ENCODE peak calls at places on chromosomes 7 and 10, in five cellular contexts. T is HCT116, F is cardiac muscle cell, K is retina, E is neural progenitor cell. G is an unnamed sample.

GRCh38 chr7:148609045-148609725 is 18.6 kb downstream of the C7orf33 start:
- DNase-seq in E (no peak), T (no peak), F (peak), K (no peak), G (no peak)

GRCh38 chr7:82221152-82221674 is 222.4 kb downstream of the CACNA2D1 start:
- DNase-seq in T (no peak), E (no peak), F (peak), K (no peak), G (no peak)

GRCh38 chr7:157699357-157700013 is 362.7 kb downstream of the DNAJB6 start:
- DNase-seq in E (no peak), F (no peak), T (no peak), K (no peak), G (no peak)

GRCh38 chr7:91551377-91552175 is 287.3 kb downstream of the FZD1 start:
- DNase-seq in E (no peak), T (no peak), F (no peak), K (no peak), G (no peak)

GRCh38 chr7:133230591-133231194 is 22.2 kb upstream of the EXOC4 start:
- DNase-seq in F (peak), T (peak), E (peak), K (peak), G (peak)

GRCh38 chr10:47277352-47278151 is 22.4 kb upstream of the GDF10 start:
- DNase-seq in E (no peak), T (no peak), F (no peak), K (no peak), G (no peak)

GRCh38 chr10:13816195-13816926 is 229.6 kb downstream of the PRPF18 start:
- DNase-seq in K (no peak), F (peak), T (no peak), E (no peak), G (peak)

GRCh38 chr7:105389090-105389650 is 449 bp upstream of the SRPK2 start:
- DNase-seq in F (peak), E (peak), T (peak), K (peak), G (peak)

GRCh38 chr7:80916770-80917681 is 1.8 kb downstream of the SEMA3C start:
- DNase-seq in T (no peak), F (peak), K (no peak), E (no peak), G (peak)

GRCh38 chr7:2853147-2853546 is 9.0 kb upstream of the GNA12 start:
- DNase-seq in F (peak), K (no peak), T (no peak), E (no peak), G (no peak)

GRCh38 chr10:18140957-18141888 is 999 bp downstream of the CACNB2 start:
- DNase-seq in E (peak), F (peak), K (peak), T (no peak), G (no peak)

GRCh38 chr10:8444630-8445029 is 390.1 kb downstream of the GATA3 start:
- DNase-seq in E (peak), K (peak), F (peak), T (no peak), G (peak)

GRCh38 chr7:55185941-55186609 is 167.3 kb downstream of the EGFR start:
- DNase-seq in E (no peak), K (no peak), T (peak), F (peak), G (peak)

GRCh38 chr10:8113616-8114015 is 59.1 kb downstream of the GATA3 start:
- DNase-seq in K (no peak), T (no peak), F (no peak), E (no peak), G (no peak)

GRCh38 chr7:154649015-154649414 is 353.9 kb downstream of the PAXIP1 start:
- DNase-seq in E (no peak), F (no peak), T (no peak), K (no peak), G (no peak)

GRCh38 chr10:26199841-26200240 is 16.7 kb upstream of the GAD2 start:
- DNase-seq in F (no peak), K (no peak), T (no peak), E (no peak), G (no peak)

GRCh38 chr7:157438121-157439025 is 101.6 kb downstream of the DNAJB6 start:
- DNase-seq in E (no peak), T (no peak), F (no peak), K (no peak), G (no peak)

GRCh38 chr10:110410329-110411046 is 87.2 kb upstream of the DUSP5 start:
- DNase-seq in E (no peak), T (peak), K (no peak), F (peak), G (peak)

GRCh38 chr7:37786741-37787569 is 61.4 kb upstream of the NME8 start:
- DNase-seq in E (no peak), T (no peak), K (no peak), F (no peak), G (no peak)

GRCh38 chr7:142581341-142581740 is 167.9 kb upstream of the PRSS1 start:
- DNase-seq in F (no peak), E (no peak), T (no peak), K (no peak), G (no peak)

GRCh38 chr10:119368581-119368980 is 161.2 kb downstream of the GRK5 start:
- DNase-seq in T (no peak), F (no peak), K (no peak), E (no peak), G (no peak)

GRCh38 chr7:126845331-126845730 is 407.4 kb downstream of the GRM8 start:
- DNase-seq in T (no peak), K (no peak), F (no peak), E (no peak), G (no peak)

GRCh38 chr7:74575083-74575803 is 82.3 kb upstream of the GTF2I start:
- DNase-seq in F (peak), E (no peak), K (no peak), T (no peak), G (peak)

GRCh38 chr7:132446666-132447217 is 129.5 kb downstream of the PLXNA4 start:
- DNase-seq in F (no peak), T (no peak), E (no peak), K (no peak), G (no peak)

GRCh38 chr7:55534262-55534915 is 37.9 kb downstream of the VOPP1 start:
- DNase-seq in K (no peak), E (no peak), T (no peak), F (peak), G (no peak)

GRCh38 chr7:33459340-33459751 is 330.0 kb downstream of the BBS9 start:
- DNase-seq in E (peak), F (peak), K (peak), T (peak), G (peak)

GRCh38 chr7:151179287-151179860 is 7.7 kb downstream of the ASB10 start:
- DNase-seq in K (peak), E (no peak), T (no peak), F (no peak), G (no peak)

GRCh38 chr7:99626661-99627060 is 9.9 kb downstream of the ZSCAN25 start:
- DNase-seq in E (no peak), K (no peak), F (no peak), T (no peak), G (no peak)

GRCh38 chr10:72336259-72337038 is 18.3 kb downstream of the DNAJB12 start:
- DNase-seq in F (peak), E (no peak), T (no peak), K (peak), G (peak)

GRCh38 chr7:128406986-128407589 is 2.7 kb downstream of the IMPDH1 start:
- DNase-seq in K (peak), E (no peak), F (no peak), T (no peak), G (no peak)

GRCh38 chr7:41003031-41003925 is 699.6 kb downstream of the INHBA start:
- DNase-seq in F (peak), T (peak), K (no peak), E (peak), G (peak)

GRCh38 chr7:149875396-149875795 is 1.6 kb downstream of the ATP6V0E2 start:
- DNase-seq in K (no peak), F (no peak), E (no peak), T (no peak), G (no peak)

GRCh38 chr7:79979437-79979836 is 155.2 kb upstream of the GNAI1 start:
- DNase-seq in F (peak), K (no peak), E (no peak), T (no peak), G (no peak)

GRCh38 chr10:47167591-47167990 is 132.4 kb upstream of the GDF10 start:
- DNase-seq in E (no peak), F (no peak), T (no peak), K (no peak), G (no peak)

GRCh38 chr10:5493698-5494097 is 5.7 kb downstream of the CALML5 start:
- DNase-seq in F (no peak), E (no peak), K (no peak), T (no peak), G (no peak)

GRCh38 chr10:119480667-119481066 is 61.9 kb downstream of the RGS10 start:
- DNase-seq in E (no peak), T (no peak), K (no peak), F (peak), G (no peak)

GRCh38 chr7:142813262-142813661 is 41.6 kb upstream of the EPHB6 start:
- DNase-seq in F (peak), E (no peak), K (no peak), T (no peak), G (peak)

GRCh38 chr10:101230185-101230917 is 1.1 kb upstream of the LBX1 start:
- DNase-seq in E (no peak), K (peak), T (no peak), F (no peak), G (no peak)

GRCh38 chr10:14904316-14904732 is 25.7 kb downstream of the SUV39H2 start:
- DNase-seq in E (peak), T (peak), F (peak), K (peak), G (peak)

GRCh38 chr7:70470751-70471150 is 661.2 kb upstream of the GALNT17 start:
- DNase-seq in E (peak), T (no peak), F (no peak), K (peak), G (no peak)

G was measured in hepatocyte.